ENCODE peak calls at places on chromosomes 4 and X, in four cellular contexts. M, U, S and I are unnamed samples.
A peak's percentile ranks its signal among the peaks of the same experiment; 100 is the strongest.

GRCh38 chr4:111562811-111563210 is 582.4 kb upstream of the FAM241A start:
- DNase-seq in M (peak; percentile 40), U (no peak), S (no peak), I (no peak)

GRCh38 chr4:157992038-157992706 is 180.7 kb downstream of the GASK1B start:
- DNase-seq in M (peak; percentile 62), U (peak; percentile 53), S (no peak), I (no peak)

GRCh38 chr4:19239565-19239964 is 1012.1 kb upstream of the SLIT2 start:
- DNase-seq in M (peak; percentile 82), U (no peak), S (no peak), I (no peak)

GRCh38 chr4:87121332-87122065 is 98.9 kb downstream of the KLHL8 start:
- DNase-seq in M (peak; percentile 70), U (no peak), S (no peak), I (peak; percentile 66)

GRCh38 chrX:21926116-21926515 is 14.4 kb upstream of the SMS start:
- DNase-seq in M (no peak), U (no peak), S (no peak), I (no peak)

GRCh38 chr4:168605411-168605810 is 108.6 kb downstream of the PALLD start:
- DNase-seq in M (peak; percentile 93), U (no peak), S (no peak), I (no peak)

GRCh38 chr4:87697945-87698344 is 47.9 kb downstream of the DMP1 start:
- DNase-seq in M (no peak), U (no peak), S (no peak), I (no peak)

GRCh38 chrX:136121788-136122187 is 25.5 kb upstream of the FHL1 start:
- DNase-seq in M (peak; percentile 64), U (no peak), S (no peak), I (no peak)

GRCh38 chrX:150324035-150324728 is 38.9 kb upstream of the MAMLD1 start:
- DNase-seq in M (peak; percentile 94), U (no peak), S (no peak), I (no peak)

GRCh38 chrX:134542485-134542884 is 82.5 kb downstream of the HPRT1 start:
- DNase-seq in M (peak; percentile 55), U (no peak), S (no peak), I (no peak)

GRCh38 chr4:139243448-139244365 is 36.3 kb downstream of the MGARP start:
- DNase-seq in M (peak; percentile 99), U (no peak), S (no peak), I (no peak)

GRCh38 chr4:94454405-94454804 is 2.7 kb downstream of the PDLIM5 start:
- DNase-seq in M (peak; percentile 55), U (no peak), S (no peak), I (no peak)

GRCh38 chr4:3291411-3291968 is 1.3 kb upstream of the RGS12 start:
- DNase-seq in M (no peak), U (peak; percentile 53), S (no peak), I (peak; percentile 49)

GRCh38 chrX:11867610-11868345 is 109.7 kb downstream of the MSL3 start:
- DNase-seq in M (no peak), U (no peak), S (no peak), I (no peak)

GRCh38 chr4:163949976-163950601 is 455.6 kb downstream of the TMA16 start:
- DNase-seq in M (no peak), U (no peak), S (peak; percentile 35), I (no peak)

GRCh38 chrX:65681810-65682209 is 14.4 kb downstream of the MSN start:
- DNase-seq in M (no peak), U (no peak), S (no peak), I (no peak)

GRCh38 chrX:12791253-12792228 is at the start of gene PRPS2:
- DNase-seq in M (peak; percentile 43), U (peak; percentile 67), S (peak; percentile 82), I (peak; percentile 53)

GRCh38 chr4:2071252-2071911 is 12.3 kb downstream of the NAT8L start:
- DNase-seq in M (no peak), U (no peak), S (peak; percentile 44), I (no peak)

GRCh38 chrX:9562851-9563250 is 98.0 kb downstream of the TBL1X start:
- DNase-seq in M (peak; percentile 94), U (no peak), S (no peak), I (peak; percentile 68)

GRCh38 chrX:23661671-23662070 is 5.6 kb upstream of the PRDX4 start:
- DNase-seq in M (peak; percentile 67), U (no peak), S (no peak), I (no peak)

GRCh38 chr4:101102114-101102752 is 245.1 kb downstream of the PPP3CA start:
- DNase-seq in M (peak; percentile 93), U (no peak), S (peak; percentile 57), I (peak; percentile 84)

GRCh38 chr4:10926025-10926424 is 241.5 kb upstream of the CLNK start:
- DNase-seq in M (peak; percentile 88), U (no peak), S (no peak), I (no peak)

GRCh38 chrX:46254623-46255022 is 290.6 kb downstream of the ZNF674 start:
- DNase-seq in M (no peak), U (no peak), S (no peak), I (no peak)

GRCh38 chrX:40637687-40638086 is 9.7 kb downstream of the CXorf38 start:
- DNase-seq in M (peak; percentile 15), U (no peak), S (no peak), I (no peak)
- H3K4me3 ChIP-seq in M (no peak overlapping the region), U (no peak overlapping the region), S (no peak overlapping the region), I (no peak overlapping the region)

DNA sequence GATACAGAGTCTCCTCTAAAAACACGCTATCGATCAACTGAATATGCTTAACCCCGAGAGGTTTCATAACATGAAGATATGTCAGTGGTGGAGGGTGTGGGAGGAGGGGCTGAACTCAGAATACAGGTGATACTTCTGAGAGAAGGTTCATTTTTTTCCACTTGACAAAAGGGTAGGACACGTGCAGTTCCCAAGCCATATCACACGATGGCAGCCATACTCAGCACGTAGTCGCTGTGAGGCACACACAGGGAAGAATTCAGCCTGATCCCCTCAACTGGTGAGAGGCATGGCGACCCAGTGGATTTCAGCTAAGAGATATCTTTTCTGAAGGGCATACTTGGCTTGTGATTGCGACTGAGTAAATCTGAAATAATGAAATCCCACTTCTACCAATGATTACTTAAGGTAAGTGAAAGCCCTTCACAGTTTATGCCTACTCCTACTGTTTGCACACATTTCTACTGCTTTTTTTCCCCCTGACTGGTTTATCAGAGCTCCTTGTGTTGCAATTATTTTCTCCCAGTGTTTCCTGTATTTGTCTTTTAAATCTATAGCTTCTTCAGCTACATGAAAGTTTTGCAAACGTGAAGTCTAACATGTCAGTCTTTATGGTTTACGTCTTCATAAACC is 133.1 kb downstream of the CORIN start:
- DNase-seq in M (peak; percentile 3), U (peak; percentile 42), S (peak; percentile 46), I (no peak)
- H3K4me3 ChIP-seq in M (no peak overlapping the region), U (no peak overlapping the region), S (no peak overlapping the region), I (no peak overlapping the region)

GRCh38 chrX:101552714-101553113 is 2.4 kb downstream of the ARMCX1 start:
- DNase-seq in M (no peak), U (no peak), S (no peak), I (no peak)

GRCh38 chrX:101550825-101551767 is 749 bp downstream of the ARMCX1 start:
- DNase-seq in M (peak; percentile 36), U (peak; percentile 49), S (no peak), I (peak; percentile 24)

GRCh38 chrX:101550362-101550761 is at the start of gene ARMCX1:
- DNase-seq in M (peak; percentile 74), U (peak; percentile 52), S (peak; percentile 77), I (peak; percentile 94)
- H3K4me3 ChIP-seq in M (peak within 1 kb of the TSS; percentile 61), U (peak within 1 kb of the TSS; percentile 56), S (peak within 1 kb of the TSS; percentile 78), I (peak within 1 kb of the TSS; percentile 48)

DNA sequence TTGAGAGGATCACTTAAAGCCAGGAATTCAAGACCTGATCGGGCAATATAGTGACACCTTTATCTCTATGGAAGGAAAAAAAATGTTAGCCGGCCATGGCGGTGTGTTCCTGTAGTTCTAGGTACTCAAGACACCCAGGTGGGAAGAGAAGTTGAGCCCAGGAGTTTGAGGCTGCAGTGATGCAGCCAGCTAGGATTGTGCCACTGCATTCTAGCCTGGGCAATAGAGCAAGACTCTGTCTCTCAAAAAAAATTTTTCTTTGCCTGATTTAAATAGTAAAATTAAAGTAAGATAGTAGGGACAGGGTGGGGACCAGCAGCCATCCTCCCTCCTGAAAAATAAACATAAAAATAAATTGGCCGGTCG is 16.9 kb upstream of the FAM47E start:
- DNase-seq in M (no peak), U (no peak), S (no peak), I (no peak)
- H3K4me3 ChIP-seq in M (no peak overlapping the region), U (no peak overlapping the region), S (no peak overlapping the region), I (no peak overlapping the region)

GRCh38 chr4:80266902-80267380 is 477 bp downstream of the FGF5 start:
- DNase-seq in M (peak; percentile 69), U (no peak), S (peak; percentile 56), I (no peak)

GRCh38 chr4:80264825-80265224 is 1.6 kb upstream of the FGF5 start:
- DNase-seq in M (no peak), U (no peak), S (no peak), I (no peak)

GRCh38 chr4:80266267-80266901 is at the start of gene FGF5:
- DNase-seq in M (peak; percentile 94), U (no peak), S (peak; percentile 85), I (no peak)

GRCh38 chr4:80264352-80264647 is 2.2 kb upstream of the FGF5 start:
- DNase-seq in M (no peak), U (no peak), S (no peak), I (no peak)

GRCh38 chr4:80265571-80266266 is 745 bp upstream of the FGF5 start:
- DNase-seq in M (peak; percentile 86), U (no peak), S (no peak), I (no peak)
- H3K4me3 ChIP-seq in M (peak overlapping the region; percentile 54), U (no peak overlapping the region), S (peak overlapping the region; percentile 69), I (peak overlapping the region; percentile 13)

DNA sequence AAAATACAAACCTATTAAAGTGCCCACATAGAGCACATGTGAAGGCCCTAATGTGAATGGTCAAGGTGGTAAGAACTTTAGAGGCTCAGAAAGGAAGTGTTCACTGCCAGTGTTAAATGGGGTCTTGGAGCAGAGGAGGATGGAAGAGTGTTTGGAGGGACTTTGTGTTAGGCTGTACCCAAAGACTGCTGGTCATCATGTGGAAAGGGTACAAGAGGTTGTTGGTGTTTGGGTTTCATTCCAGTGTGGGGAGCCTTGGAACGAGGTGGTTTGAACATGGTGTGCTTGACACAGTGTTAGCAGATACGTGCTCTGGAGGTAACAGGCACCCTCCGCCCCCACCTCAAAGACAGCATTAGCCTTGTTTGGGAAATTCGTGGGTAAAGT is 73.1 kb downstream of the RAPGEF2 start:
- DNase-seq in M (no peak), U (no peak), S (no peak), I (no peak)
- H3K4me3 ChIP-seq in M (no peak overlapping the region), U (no peak overlapping the region), S (peak overlapping the region; percentile 46), I (no peak overlapping the region)